ENCODE peak calls at places on chromosomes 1 and 21, in nine cellular contexts. B is CD4-positive, CD25-positive, alpha-beta regulatory T cell; F is heart left ventricle; J is left lung; V is naive B cell; W is IMR-90; D is left cardiac atrium; P is stimulated activated naive CD8-positive, alpha-beta T cell treated with anti-CD3 and anti-CD28 coated beads, Interleukin-15, amount 100 ng/mL, for 72 hours; G is upper lobe of right lung. T is an unnamed sample.

GRCh38 chr1:202807367-202807925 is 775 bp downstream of the KDM5B start:
- ATAC-seq in W (peak; percentile 6), P (peak; percentile 47), B (no peak), F (no peak), V (peak; percentile 29), J (peak; percentile 17), G (peak; percentile 6), D (peak; percentile 20), T (no peak)

GRCh38 chr1:208434008-208434407 is 189.8 kb upstream of the PLXNA2 start:
- ATAC-seq in V (no peak), J (no peak), F (no peak), G (no peak), B (no peak), D (no peak), W (no peak), P (no peak), T (no peak)

GRCh38 chr21:20662523-20662922 is 335.7 kb upstream of the NCAM2 start:
- ATAC-seq in V (no peak), G (no peak), F (no peak), P (no peak), B (no peak), D (no peak), W (no peak), J (no peak), T (no peak)

GRCh38 chr1:234135501-234135900 is 231.0 kb downstream of the SLC35F3 start:
- ATAC-seq in J (no peak), G (no peak), F (no peak), D (no peak), B (no peak), V (no peak), P (no peak), W (no peak), T (no peak)

GRCh38 chr21:42503711-42504110 is 7.7 kb upstream of the RSPH1 start:
- ATAC-seq in P (peak; percentile 76), D (no peak), G (no peak), W (no peak), J (no peak), F (no peak), V (no peak), B (no peak), T (no peak)

GRCh38 chr21:44349416-44349846 is 4.0 kb upstream of the TRPM2 start:
- ATAC-seq in V (no peak), J (no peak), F (no peak), B (no peak), D (no peak), W (no peak), P (no peak), G (no peak), T (no peak)

GRCh38 chr1:32186077-32186476 is 6.6 kb downstream of the TXLNA start:
- ATAC-seq in P (peak; percentile 83), G (no peak), B (no peak), J (no peak), D (no peak), V (no peak), F (no peak), W (no peak), T (no peak)

GRCh38 chr1:212149566-212149965 is 114.0 kb downstream of the DTL start:
- ATAC-seq in J (no peak), P (no peak), G (no peak), W (no peak), V (no peak), B (no peak), D (no peak), F (no peak), T (no peak)

GRCh38 chr1:204736861-204737260 is 51.3 kb upstream of the LRRN2 start:
- ATAC-seq in J (no peak), D (no peak), G (no peak), V (no peak), P (no peak), B (no peak), W (no peak), F (no peak), T (no peak)

GRCh38 chr1:10986525-10986890 is 25.9 kb upstream of the TARDBP start:
- ATAC-seq in J (no peak), B (no peak), D (no peak), V (no peak), P (no peak), F (no peak), W (no peak), G (no peak), T (no peak)

GRCh38 chr1:20620005-20620404 is 13.3 kb upstream of the PINK1 start:
- ATAC-seq in P (no peak), B (no peak), V (no peak), W (no peak), G (no peak), F (no peak), D (no peak), J (no peak), T (no peak)

GRCh38 chr1:205542367-205542766 is 37.9 kb downstream of the CDK18 start:
- ATAC-seq in B (no peak), F (no peak), D (peak; percentile 4), J (no peak), G (no peak), V (no peak), P (no peak), W (no peak), T (no peak)

GRCh38 chr1:59045137-59045536 is 251.8 kb upstream of the FGGY start:
- ATAC-seq in F (no peak), J (no peak), D (no peak), P (no peak), W (no peak), B (no peak), G (no peak), V (no peak), T (no peak)

GRCh38 chr1:230361941-230362340 is 64.2 kb downstream of the PGBD5 start:
- ATAC-seq in J (no peak), F (no peak), P (no peak), G (no peak), D (no peak), V (no peak), W (no peak), B (no peak), T (no peak)

GRCh38 chr1:24089027-24089742 is 22.8 kb downstream of the MYOM3 start:
- ATAC-seq in P (no peak), D (no peak), V (no peak), B (no peak), F (no peak), J (no peak), W (no peak), G (no peak), T (no peak)

GRCh38 chr1:182217967-182218366 is 156.5 kb upstream of the ZNF648 start:
- ATAC-seq in J (no peak), V (no peak), D (no peak), G (no peak), W (no peak), P (no peak), B (no peak), F (no peak), T (no peak)

GRCh38 chr1:147781056-147781471 is 20.7 kb upstream of the GJA5 start:
- ATAC-seq in P (no peak), W (no peak), G (peak; percentile 53), J (peak; percentile 42), V (no peak), D (peak; percentile 65), F (peak; percentile 55), B (no peak), T (no peak)

GRCh38 chr1:226958300-226958699 is 18.2 kb downstream of the COQ8A start:
- ATAC-seq in J (no peak), D (no peak), W (no peak), G (no peak), B (no peak), F (no peak), V (no peak), P (no peak), T (no peak)

GRCh38 chr1:220803401-220804201 is 16.9 kb downstream of the MTARC1 start:
- ATAC-seq in V (no peak), P (no peak), W (peak; percentile 69), J (peak; percentile 78), D (peak; percentile 51), B (no peak), G (peak; percentile 63), F (peak; percentile 40), T (peak; percentile 59)

GRCh38 chr1:230825804-230826160 is 42.5 kb downstream of the C1orf198 start:
- ATAC-seq in P (no peak), D (no peak), V (no peak), B (no peak), F (no peak), G (no peak), J (no peak), W (no peak), T (no peak)

GRCh38 chr1:23496490-23497181 is 12.7 kb upstream of the ASAP3 start:
- ATAC-seq in W (no peak), D (no peak), G (peak; percentile 5), V (no peak), B (no peak), J (no peak), F (no peak), P (no peak), T (peak; percentile 7)

GRCh38 chr1:161835963-161836362 is 69.8 kb downstream of the ATF6 start:
- ATAC-seq in J (no peak), F (no peak), V (no peak), G (no peak), W (no peak), B (no peak), P (no peak), D (no peak), T (no peak)

GRCh38 chr1:29390491-29391361 is 154.4 kb downstream of the PTPRU start:
- ATAC-seq in B (no peak), W (no peak), D (no peak), F (no peak), V (no peak), J (no peak), P (no peak), G (no peak), T (no peak)

GRCh38 chr1:5980314-5981008 is 11.8 kb downstream of the NPHP4 start:
- ATAC-seq in P (no peak), G (peak; percentile 76), F (no peak), B (no peak), V (no peak), D (peak; percentile 84), J (peak; percentile 23), W (peak; percentile 63), T (peak; percentile 88)

GRCh38 chr1:52906135-52906603 is 15.4 kb downstream of the ECHDC2 start:
- ATAC-seq in D (peak; percentile 75), V (no peak), G (no peak), B (no peak), P (no peak), F (peak; percentile 73), J (no peak), W (no peak), T (no peak)

GRCh38 chr21:25563399-25564116 is 43.7 kb downstream of the MRPL39 start:
- ATAC-seq in F (no peak), B (no peak), J (no peak), G (peak; percentile 45), W (no peak), D (no peak), P (peak; percentile 77), V (no peak), T (no peak)

GRCh38 chr1:227038401-227038800 is 98.3 kb downstream of the COQ8A start:
- ATAC-seq in F (no peak), P (no peak), J (peak; percentile 21), B (no peak), V (no peak), W (no peak), G (no peak), D (no peak), T (no peak)

GRCh38 chr1:84719477-84720274 is 29.4 kb upstream of the SSX2IP start:
- ATAC-seq in W (peak; percentile 57), G (no peak), D (no peak), B (no peak), P (no peak), V (no peak), F (no peak), J (peak; percentile 44), T (peak; percentile 58)

GRCh38 chr1:197948926-197949899 is 32.0 kb downstream of the LHX9 start:
- ATAC-seq in J (no peak), W (no peak), D (no peak), F (no peak), B (peak; percentile 90), G (no peak), P (peak; percentile 91), V (no peak), T (no peak)

GRCh38 chr1:39788758-39789570 is at the start of gene BMP8B:
- ATAC-seq in G (peak; percentile 94), P (peak; percentile 82), D (peak; percentile 86), J (peak; percentile 96), W (peak; percentile 83), F (no peak), V (peak; percentile 76), B (peak; percentile 63), T (peak; percentile 80)

GRCh38 chr1:39269791-39270342 is 65.4 kb downstream of the MACF1 start:
- ATAC-seq in B (peak; percentile 19), D (peak; percentile 50), P (peak; percentile 86), G (peak; percentile 38), V (peak; percentile 96), J (no peak), W (peak; percentile 13), F (no peak), T (peak; percentile 78)

T was measured in gastroesophageal sphincter.